ENCODE peak calls at places on chromosomes 4 and X, in five cellular contexts. H is B cell, O is brain microvascular endothelial cell, N is testis, M is heart right ventricle. R is an unnamed sample.

GRCh38 chr4:66769436-66769835 is 775.9 kb downstream of the CENPC start:
- DNase-seq in N (no peak), M (no peak), H (no peak), O (no peak), R (no peak)

GRCh38 chrX:116490091-116490490 is 27.3 kb upstream of the CT83 start:
- DNase-seq in H (no peak), O (no peak), M (no peak), N (no peak), R (no peak)

GRCh38 chr4:93771640-93772411 is 56.7 kb upstream of the ATOH1 start:
- DNase-seq in H (no peak), M (no peak), O (no peak), N (no peak), R (no peak)

GRCh38 chr4:65296246-65296645 is 374.0 kb downstream of the EPHA5 start:
- DNase-seq in N (no peak), M (no peak), O (no peak), H (no peak), R (no peak)

GRCh38 chr4:171142045-171142444 is 671.2 kb upstream of the GALNTL6 start:
- DNase-seq in M (no peak), O (no peak), N (no peak), H (no peak), R (no peak)

GRCh38 chr4:175443547-175443946 is 368.5 kb downstream of the GPM6A start:
- DNase-seq in H (no peak), N (no peak), O (no peak), M (no peak), R (no peak)

GRCh38 chr4:40546506-40546905 is 83.2 kb downstream of the RBM47 start:
- DNase-seq in M (no peak), O (no peak), N (no peak), H (no peak), R (no peak)

GRCh38 chrX:71911023-71911730 is 532 bp downstream of the NHSL2 start:
- DNase-seq in O (no peak), M (no peak), N (peak), H (peak), R (peak)

GRCh38 chrX:46216406-46216805 is 328.8 kb downstream of the ZNF674 start:
- DNase-seq in N (no peak), M (no peak), H (no peak), O (no peak), R (no peak)

GRCh38 chrX:106397788-106398538 is 213.8 kb upstream of the RADX start:
- DNase-seq in N (no peak), H (no peak), M (no peak), O (no peak), R (peak)
- TF ChIP-seq CTCF in N (no peak), H (no peak), M (no peak), O (no peak), R (no peak)

GRCh38 chrX:136866337-136867095 is 14.0 kb downstream of the RBMX start:
- DNase-seq in H (no peak), N (peak), M (no peak), O (no peak), R (no peak)
- TF ChIP-seq CTCF in H (no peak), N (no peak), M (no peak), O (no peak), R (no peak)

DNA sequence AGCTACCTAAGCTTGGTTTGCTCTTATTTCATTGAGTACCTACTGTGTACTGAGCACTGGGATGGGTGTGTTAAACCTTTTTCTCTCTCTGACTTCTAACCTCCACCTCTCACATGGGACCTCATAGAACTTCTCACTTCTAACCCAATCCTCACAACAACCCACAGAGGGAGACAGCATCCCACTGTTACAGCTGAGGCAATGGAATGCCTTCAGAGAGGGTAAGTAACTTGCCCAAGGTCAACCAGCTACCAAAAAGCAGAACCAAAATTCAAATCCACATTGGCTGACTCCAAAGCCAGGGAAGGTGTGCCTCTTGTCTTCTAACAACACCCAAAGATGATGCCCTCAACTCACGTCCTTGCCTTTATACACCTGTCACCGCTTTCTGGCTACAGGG is 5.4 kb downstream of the SEL1L3 start:
- DNase-seq in O (no peak), H (no peak), M (no peak), N (no peak), R (no peak)
- TF ChIP-seq CTCF in O (peak), H (no peak), M (no peak), N (no peak), R (no peak)

GRCh38 chr4:129046055-129046959 is 47.0 kb downstream of the SCLT1 start:
- DNase-seq in N (no peak), M (no peak), H (no peak), O (no peak), R (no peak)

DNA sequence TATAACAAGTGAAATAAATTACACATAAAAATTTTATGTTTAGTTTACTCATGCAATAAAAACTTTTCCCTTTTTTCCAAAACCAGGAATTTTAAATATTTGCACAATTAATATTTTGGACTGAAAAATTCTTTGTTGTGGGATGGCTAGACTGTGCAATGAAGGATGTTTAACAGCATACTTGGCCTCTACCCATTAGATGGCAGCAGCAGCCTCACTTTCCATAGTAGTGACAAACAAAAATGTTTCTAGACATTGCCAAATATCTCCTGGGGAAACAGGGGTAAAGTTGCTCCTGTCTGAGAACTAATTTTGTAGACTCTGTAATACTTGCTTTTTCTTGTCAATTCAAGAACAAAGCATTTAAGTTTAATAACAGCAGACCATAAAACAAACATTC is 49.8 kb downstream of the SCLT1 start:
- DNase-seq in M (no peak), H (no peak), O (peak), N (no peak), R (no peak)
- TF ChIP-seq CTCF in M (peak), H (no peak), O (peak), N (no peak), R (no peak)

GRCh38 chrX:53294024-53294648 is 12.8 kb upstream of the IQSEC2 start:
- DNase-seq in M (no peak), N (no peak), H (no peak), O (peak), R (no peak)
- TF ChIP-seq CTCF in M (peak), N (no peak), H (no peak), O (peak), R (no peak)

DNA sequence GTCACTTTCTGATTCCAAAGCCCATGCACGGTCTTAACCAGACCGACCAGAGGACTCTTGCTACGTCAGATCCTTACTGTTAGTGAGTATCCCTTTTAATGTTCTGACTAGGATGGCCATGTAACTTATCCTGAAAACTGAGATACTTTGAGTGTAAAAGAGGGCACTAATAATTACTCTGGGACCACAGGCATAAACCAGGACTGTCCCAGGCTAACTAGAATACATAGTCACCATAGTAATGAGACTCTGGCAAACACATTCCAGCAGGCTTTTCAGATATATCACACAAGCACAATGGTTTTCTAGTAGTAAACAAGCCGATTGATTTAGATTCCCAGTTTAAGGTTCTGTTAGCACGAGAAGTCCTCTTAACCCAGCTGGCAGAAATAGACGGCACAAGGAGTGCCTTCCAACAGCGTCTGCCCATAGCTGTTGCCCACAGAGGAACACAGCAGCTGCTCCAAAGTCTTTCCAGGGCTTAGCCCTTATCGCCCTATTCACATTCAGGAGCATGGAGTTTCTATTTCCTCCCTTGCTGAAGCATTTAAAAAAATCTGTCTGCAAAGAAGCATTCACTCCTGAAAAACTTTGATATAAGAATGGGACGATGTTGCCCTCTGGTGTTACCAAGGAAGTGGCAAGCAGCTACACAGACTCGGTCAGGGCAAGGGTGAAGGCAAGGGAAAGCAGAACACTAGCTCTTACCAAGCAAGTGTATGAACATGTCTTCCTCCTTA is 92.4 kb downstream of the CXCL13 start:
- DNase-seq in N (peak), H (no peak), O (peak), M (no peak), R (peak)
- TF ChIP-seq CTCF in N (no peak), H (no peak), O (peak), M (peak), R (no peak)

GRCh38 chrX:24520472-24520871 is 55.4 kb downstream of the PDK3 start:
- DNase-seq in H (no peak), N (no peak), O (no peak), M (no peak), R (peak)

GRCh38 chrX:24513416-24513815 is 48.3 kb downstream of the PDK3 start:
- DNase-seq in O (no peak), H (no peak), N (no peak), M (no peak), R (peak)

GRCh38 chrX:24515447-24515846 is 50.4 kb downstream of the PDK3 start:
- DNase-seq in O (peak), H (no peak), N (peak), M (no peak), R (no peak)
- TF ChIP-seq CTCF in O (peak), H (no peak), N (no peak), M (peak), R (no peak)

DNA sequence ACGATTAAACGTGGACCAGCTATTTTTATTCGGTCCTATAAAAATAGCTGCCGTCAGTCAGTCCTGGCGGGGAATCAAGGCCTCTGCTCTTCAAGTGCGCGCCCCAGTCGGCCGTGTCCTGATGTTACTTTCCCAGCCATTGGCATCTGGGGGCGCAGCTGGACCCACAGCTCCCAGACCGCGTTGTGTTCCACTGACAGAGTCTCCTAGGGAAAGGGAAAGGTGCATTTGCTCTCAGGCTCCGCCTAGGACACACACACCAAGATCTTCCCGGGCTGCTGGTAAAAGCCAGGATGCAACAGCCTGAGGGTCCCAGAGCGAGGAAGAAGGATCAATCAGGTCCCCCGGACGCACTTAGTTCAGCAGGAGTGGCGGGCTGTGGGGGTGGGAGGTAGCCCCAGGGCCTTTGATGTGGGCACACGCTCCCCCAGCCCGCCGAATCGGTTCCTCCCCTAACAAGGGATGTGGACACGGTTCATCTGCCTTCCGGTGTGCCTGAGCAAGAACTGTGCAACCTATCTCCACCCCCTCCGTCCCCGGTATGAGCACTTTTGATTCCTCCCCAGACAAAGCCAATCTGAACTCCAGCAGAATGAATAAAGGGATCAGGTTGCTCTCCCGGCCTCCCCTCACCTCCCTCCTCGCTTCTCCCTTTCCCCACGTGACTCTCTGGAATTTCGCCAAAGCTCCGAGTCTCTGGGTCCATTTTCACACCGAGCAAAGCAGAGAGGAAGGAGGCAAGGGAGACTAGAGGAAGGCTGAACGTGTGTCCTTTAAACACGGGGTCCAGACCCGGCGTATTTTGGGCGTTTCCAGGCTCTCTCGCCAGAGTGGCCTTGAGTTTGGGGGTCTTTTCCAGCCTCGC is 626 bp upstream of the FRAS1 start:
- DNase-seq in O (peak), H (peak), N (peak), M (peak), R (peak)
- TF ChIP-seq CTCF in O (peak), H (no peak), N (no peak), M (peak), R (no peak)

GRCh38 chr4:150049682-150050081 is 28.6 kb upstream of the DCLK2 start:
- DNase-seq in M (no peak), O (no peak), N (no peak), H (no peak), R (no peak)

GRCh38 chr4:150056569-150056968 is 21.7 kb upstream of the DCLK2 start:
- DNase-seq in N (no peak), O (no peak), M (no peak), H (no peak), R (no peak)

GRCh38 chr4:150050566-150050965 is 27.7 kb upstream of the DCLK2 start:
- DNase-seq in H (no peak), M (no peak), N (no peak), O (no peak), R (no peak)

DNA sequence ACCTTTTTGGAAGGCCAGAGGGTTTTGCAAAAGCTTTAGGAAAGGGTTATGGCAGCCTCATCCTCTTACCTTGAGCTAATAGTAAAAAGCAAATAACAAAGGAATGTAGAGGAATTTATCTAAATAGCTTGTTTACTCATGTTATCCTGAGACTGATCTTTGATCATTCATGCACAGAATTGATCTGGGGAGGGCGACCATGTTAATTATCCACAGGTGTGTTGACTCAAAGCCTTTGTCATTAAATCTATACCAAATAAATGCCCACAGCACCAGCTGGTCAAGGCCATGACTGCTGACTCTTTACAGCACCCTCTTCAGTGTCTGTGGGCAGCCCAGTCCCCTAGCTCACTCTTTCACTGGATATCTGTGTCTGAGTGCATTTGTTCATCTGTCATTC is 22.8 kb upstream of the DCLK2 start:
- DNase-seq in M (no peak), O (no peak), N (no peak), H (no peak), R (no peak)
- TF ChIP-seq CTCF in M (no peak), O (no peak), N (no peak), H (no peak), R (no peak)

GRCh38 chrX:106748377-106748776 is 21.9 kb downstream of the RNF128 start:
- DNase-seq in H (no peak), M (no peak), N (no peak), O (no peak), R (no peak)

GRCh38 chrX:106751407-106751806 is 24.9 kb downstream of the RNF128 start:
- DNase-seq in N (no peak), H (no peak), O (no peak), M (no peak), R (no peak)

DNA sequence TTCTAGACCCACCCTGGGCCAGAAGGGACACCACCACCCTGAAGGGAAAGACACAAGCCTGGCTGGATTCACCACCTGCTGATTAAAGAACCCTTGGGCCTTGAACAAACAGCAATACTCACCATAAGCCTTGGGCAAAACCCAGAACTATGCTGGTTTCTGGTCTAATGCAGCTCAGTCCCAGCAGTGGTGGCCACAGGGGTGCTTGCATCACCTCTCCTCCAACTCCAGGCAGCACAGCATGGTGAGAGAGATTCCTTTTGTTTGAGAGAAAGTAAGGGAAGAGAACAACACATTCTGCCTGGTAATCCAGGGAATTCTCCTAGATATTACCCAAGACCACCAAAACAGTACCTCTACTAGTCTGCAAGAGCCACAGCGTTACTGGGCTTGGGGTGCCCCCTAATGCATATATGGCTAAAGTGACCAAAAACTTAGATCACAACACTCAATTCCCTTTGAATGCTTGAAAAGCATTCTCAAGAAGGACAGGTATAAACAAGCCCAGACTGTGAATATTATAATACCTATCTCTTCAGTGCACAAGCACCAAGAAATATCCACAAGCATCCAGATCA is 25.7 kb downstream of the RNF128 start:
- DNase-seq in O (peak), H (no peak), M (no peak), N (no peak), R (no peak)
- TF ChIP-seq CTCF in O (peak), H (no peak), M (no peak), N (no peak), R (no peak)

R was measured in GM20000.